ENCODE peak calls at places on chromosomes 5 and 9, in five cellular contexts. One of them, this sample, is unnamed.

GRCh38 chr9:104091708-104092107 is 2.4 kb upstream of the SMC2 start:
- DNase-seq in neuronal stem cell: no peak
- DNase-seq in trophoblast cell: no peak
- DNase-seq in mesenchymal stem cell: peak; percentile 8
- DNase-seq in H1: no peak
- DNase-seq in this sample: no peak

GRCh38 chr5:168413062-168413461 is 73.2 kb upstream of the RARS1 start:
- DNase-seq in neuronal stem cell: no peak
- DNase-seq in trophoblast cell: no peak
- DNase-seq in mesenchymal stem cell: no peak
- DNase-seq in H1: no peak
- DNase-seq in this sample: no peak

GRCh38 chr5:1488882-1489680 is 34.7 kb downstream of the LPCAT1 start:
- DNase-seq in neuronal stem cell: no peak
- DNase-seq in trophoblast cell: no peak
- DNase-seq in mesenchymal stem cell: peak; percentile 26
- DNase-seq in H1: no peak
- DNase-seq in this sample: no peak

GRCh38 chr5:138641547-138642298 is 66.5 kb upstream of the HSPA9 start:
- DNase-seq in neuronal stem cell: peak; percentile 85
- DNase-seq in trophoblast cell: peak; percentile 70
- DNase-seq in mesenchymal stem cell: peak; percentile 69
- DNase-seq in H1: peak; percentile 98
- DNase-seq in this sample: peak; percentile 86

GRCh38 chr5:142602720-142603245 is 83.1 kb downstream of the FGF1 start:
- DNase-seq in neuronal stem cell: no peak
- DNase-seq in trophoblast cell: no peak
- DNase-seq in mesenchymal stem cell: no peak
- DNase-seq in H1: no peak
- DNase-seq in this sample: no peak

GRCh38 chr9:121651295-121652036 is at the start of gene DAB2IP:
- DNase-seq in neuronal stem cell: peak; percentile 88
- DNase-seq in trophoblast cell: no peak
- DNase-seq in mesenchymal stem cell: peak; percentile 42
- DNase-seq in H1: peak; percentile 90
- DNase-seq in this sample: peak; percentile 73

GRCh38 chr5:35963381-35963843 is 25.0 kb upstream of the CAPSL start:
- DNase-seq in neuronal stem cell: no peak
- DNase-seq in trophoblast cell: no peak
- DNase-seq in mesenchymal stem cell: peak; percentile 8
- DNase-seq in H1: peak; percentile 75
- DNase-seq in this sample: peak; percentile 69

GRCh38 chr9:38681747-38682227 is 38.1 kb downstream of the FAM240B start:
- DNase-seq in neuronal stem cell: no peak
- DNase-seq in trophoblast cell: peak; percentile 43
- DNase-seq in mesenchymal stem cell: peak; percentile 74
- DNase-seq in H1: no peak
- DNase-seq in this sample: no peak

GRCh38 chr5:17966636-17967402 is 332.6 kb downstream of the TAF11L14 start:
- DNase-seq in neuronal stem cell: no peak
- DNase-seq in trophoblast cell: no peak
- DNase-seq in mesenchymal stem cell: no peak
- DNase-seq in H1: no peak
- DNase-seq in this sample: no peak

GRCh38 chr5:169979871-169980270 is 424 bp downstream of the INSYN2B start:
- DNase-seq in neuronal stem cell: peak; percentile 17
- DNase-seq in trophoblast cell: no peak
- DNase-seq in mesenchymal stem cell: no peak
- DNase-seq in H1: no peak
- DNase-seq in this sample: no peak

GRCh38 chr5:10233505-10233904 is 16.2 kb downstream of the ATPSCKMT start:
- DNase-seq in neuronal stem cell: peak; percentile 5
- DNase-seq in trophoblast cell: no peak
- DNase-seq in mesenchymal stem cell: peak; percentile 64
- DNase-seq in H1: no peak
- DNase-seq in this sample: no peak

GRCh38 chr9:82764270-82764669 is 298.7 kb downstream of the RASEF start:
- DNase-seq in neuronal stem cell: no peak
- DNase-seq in trophoblast cell: no peak
- DNase-seq in mesenchymal stem cell: no peak
- DNase-seq in H1: no peak
- DNase-seq in this sample: no peak

GRCh38 chr5:137320056-137321045 is 178.8 kb downstream of the SPOCK1 start:
- DNase-seq in neuronal stem cell: peak; percentile 70
- DNase-seq in trophoblast cell: peak; percentile 40
- DNase-seq in mesenchymal stem cell: peak; percentile 57
- DNase-seq in H1: peak; percentile 71
- DNase-seq in this sample: peak; percentile 67

GRCh38 chr5:108696951-108697715 is 50.6 kb upstream of the FER start:
- DNase-seq in neuronal stem cell: no peak
- DNase-seq in trophoblast cell: no peak
- DNase-seq in mesenchymal stem cell: no peak
- DNase-seq in H1: no peak
- DNase-seq in this sample: no peak

GRCh38 chr9:89714316-89714715 is 109.5 kb downstream of the GADD45G start:
- DNase-seq in neuronal stem cell: no peak
- DNase-seq in trophoblast cell: no peak
- DNase-seq in mesenchymal stem cell: peak; percentile 61
- DNase-seq in H1: no peak
- DNase-seq in this sample: no peak

GRCh38 chr5:115661156-115661555 is 35.3 kb upstream of the TMED7 start:
- DNase-seq in neuronal stem cell: no peak
- DNase-seq in trophoblast cell: no peak
- DNase-seq in mesenchymal stem cell: no peak
- DNase-seq in H1: no peak
- DNase-seq in this sample: no peak

GRCh38 chr5:137036630-137037029 is 462.5 kb downstream of the SPOCK1 start:
- DNase-seq in neuronal stem cell: peak; percentile 12
- DNase-seq in trophoblast cell: no peak
- DNase-seq in mesenchymal stem cell: no peak
- DNase-seq in H1: no peak
- DNase-seq in this sample: peak; percentile 83

GRCh38 chr9:119938871-119939270 is 569.6 kb upstream of the BRINP1 start:
- DNase-seq in neuronal stem cell: no peak
- DNase-seq in trophoblast cell: no peak
- DNase-seq in mesenchymal stem cell: no peak
- DNase-seq in H1: no peak
- DNase-seq in this sample: no peak

GRCh38 chr9:29319727-29320513 is 1746.6 kb upstream of the C9orf72 start:
- DNase-seq in neuronal stem cell: no peak
- DNase-seq in trophoblast cell: no peak
- DNase-seq in mesenchymal stem cell: peak; percentile 30
- DNase-seq in H1: no peak
- DNase-seq in this sample: no peak

GRCh38 chr9:34541540-34541939 is 18.8 kb upstream of the ENHO start:
- DNase-seq in neuronal stem cell: no peak
- DNase-seq in trophoblast cell: no peak
- DNase-seq in mesenchymal stem cell: no peak
- DNase-seq in H1: peak; percentile 24
- DNase-seq in this sample: no peak

GRCh38 chr9:76526026-76526425 is 67.0 kb downstream of the GCNT1 start:
- DNase-seq in neuronal stem cell: no peak
- DNase-seq in trophoblast cell: no peak
- DNase-seq in mesenchymal stem cell: no peak
- DNase-seq in H1: no peak
- DNase-seq in this sample: no peak

GRCh38 chr9:88661759-88662158 is 126.8 kb downstream of the NXNL2 start:
- DNase-seq in neuronal stem cell: no peak
- DNase-seq in trophoblast cell: no peak
- DNase-seq in mesenchymal stem cell: no peak
- DNase-seq in H1: no peak
- DNase-seq in this sample: no peak

GRCh38 chr9:93108301-93109041 is 12.5 kb downstream of the CARD19 start:
- DNase-seq in neuronal stem cell: no peak
- DNase-seq in trophoblast cell: no peak
- DNase-seq in mesenchymal stem cell: no peak
- DNase-seq in H1: no peak
- DNase-seq in this sample: no peak

GRCh38 chr5:91443028-91443427 is 59.9 kb upstream of the ARRDC3 start:
- DNase-seq in neuronal stem cell: no peak
- DNase-seq in trophoblast cell: peak; percentile 45
- DNase-seq in mesenchymal stem cell: peak; percentile 24
- DNase-seq in H1: no peak
- DNase-seq in this sample: no peak

GRCh38 chr5:6135977-6136376 is 242.4 kb downstream of the MED10 start:
- DNase-seq in neuronal stem cell: no peak
- DNase-seq in trophoblast cell: no peak
- DNase-seq in mesenchymal stem cell: no peak
- DNase-seq in H1: no peak
- DNase-seq in this sample: no peak

GRCh38 chr5:159854916-159855315 is 61.4 kb upstream of the ADRA1B start:
- DNase-seq in neuronal stem cell: no peak
- DNase-seq in trophoblast cell: no peak
- DNase-seq in mesenchymal stem cell: no peak
- DNase-seq in H1: no peak
- DNase-seq in this sample: no peak

GRCh38 chr9:120344230-120344629 is 235.7 kb downstream of the CDK5RAP2 start:
- DNase-seq in neuronal stem cell: no peak
- DNase-seq in trophoblast cell: peak; percentile 28
- DNase-seq in mesenchymal stem cell: peak; percentile 52
- DNase-seq in H1: no peak
- DNase-seq in this sample: no peak

GRCh38 chr5:179187229-179187678 is 127.1 kb downstream of the ZNF354C start:
- DNase-seq in neuronal stem cell: no peak
- DNase-seq in trophoblast cell: no peak
- DNase-seq in mesenchymal stem cell: peak; percentile 12
- DNase-seq in H1: no peak
- DNase-seq in this sample: peak; percentile 69

GRCh38 chr5:135147294-135148090 is 113.5 kb upstream of the PITX1 start:
- DNase-seq in neuronal stem cell: no peak
- DNase-seq in trophoblast cell: peak; percentile 48
- DNase-seq in mesenchymal stem cell: no peak
- DNase-seq in H1: no peak
- DNase-seq in this sample: no peak

GRCh38 chr5:160894-161540 is 30.3 kb upstream of the LRRC14B start:
- DNase-seq in neuronal stem cell: no peak
- DNase-seq in trophoblast cell: no peak
- DNase-seq in mesenchymal stem cell: no peak
- DNase-seq in H1: no peak
- DNase-seq in this sample: peak; percentile 7

GRCh38 chr9:1870915-1871314 is 144.2 kb upstream of the SMARCA2 start:
- DNase-seq in neuronal stem cell: no peak
- DNase-seq in trophoblast cell: no peak
- DNase-seq in mesenchymal stem cell: no peak
- DNase-seq in H1: no peak
- DNase-seq in this sample: no peak

GRCh38 chr5:142432369-142432863 is 107.6 kb upstream of the SPRY4 start:
- DNase-seq in neuronal stem cell: no peak
- DNase-seq in trophoblast cell: no peak
- DNase-seq in mesenchymal stem cell: no peak
- DNase-seq in H1: no peak
- DNase-seq in this sample: no peak

GRCh38 chr5:138241688-138242547 is 28.8 kb upstream of the CDC23 start:
- DNase-seq in neuronal stem cell: peak; percentile 39
- DNase-seq in trophoblast cell: no peak
- DNase-seq in mesenchymal stem cell: peak; percentile 12
- DNase-seq in H1: peak; percentile 70
- DNase-seq in this sample: peak; percentile 57

GRCh38 chr5:73448451-73449136 is at the start of gene FOXD1:
- DNase-seq in neuronal stem cell: no peak
- DNase-seq in trophoblast cell: peak; percentile 55
- DNase-seq in mesenchymal stem cell: peak; percentile 94
- DNase-seq in H1: peak; percentile 88
- DNase-seq in this sample: peak; percentile 93

GRCh38 chr5:154542581-154542980 is 64.6 kb upstream of the HAND1 start:
- DNase-seq in neuronal stem cell: no peak
- DNase-seq in trophoblast cell: no peak
- DNase-seq in mesenchymal stem cell: no peak
- DNase-seq in H1: no peak
- DNase-seq in this sample: no peak
- H2AK5ac ChIP-seq in neuronal stem cell: no peak overlapping the region
- H2AK5ac ChIP-seq in trophoblast cell: no peak overlapping the region
- H2AK5ac ChIP-seq in mesenchymal stem cell: no peak overlapping the region
- H2AK5ac ChIP-seq in H1: no peak overlapping the region
- H2AK5ac ChIP-seq in this sample: no peak overlapping the region

DNA sequence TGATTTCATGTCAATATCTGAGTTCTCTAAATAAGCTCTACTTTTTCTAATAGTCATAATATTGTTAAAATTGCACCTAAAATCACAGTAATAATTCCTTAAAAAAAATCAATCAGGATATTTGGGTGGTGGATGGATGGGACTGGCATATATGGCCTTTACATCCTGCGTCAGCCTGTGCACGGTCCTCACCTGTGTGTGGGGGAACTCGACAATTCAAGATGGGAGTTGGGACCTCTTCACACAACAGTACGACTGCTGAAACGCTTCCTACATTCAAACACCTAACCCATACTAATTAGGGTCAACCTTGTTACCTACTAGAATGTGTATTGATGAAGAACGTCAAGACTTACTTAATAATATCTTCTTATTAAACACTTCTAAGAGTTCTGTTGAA is 90.5 kb downstream of the OSMR start:
- DNase-seq in neuronal stem cell: no peak
- DNase-seq in trophoblast cell: no peak
- DNase-seq in mesenchymal stem cell: no peak
- DNase-seq in H1: no peak
- DNase-seq in this sample: no peak
- H2BK12ac ChIP-seq in neuronal stem cell: no peak overlapping the region
- H2BK12ac ChIP-seq in trophoblast cell: no peak overlapping the region
- H2BK12ac ChIP-seq in mesenchymal stem cell: no peak overlapping the region
- H2BK12ac ChIP-seq in H1: no peak overlapping the region
- H2BK12ac ChIP-seq in this sample: no peak overlapping the region

DNA sequence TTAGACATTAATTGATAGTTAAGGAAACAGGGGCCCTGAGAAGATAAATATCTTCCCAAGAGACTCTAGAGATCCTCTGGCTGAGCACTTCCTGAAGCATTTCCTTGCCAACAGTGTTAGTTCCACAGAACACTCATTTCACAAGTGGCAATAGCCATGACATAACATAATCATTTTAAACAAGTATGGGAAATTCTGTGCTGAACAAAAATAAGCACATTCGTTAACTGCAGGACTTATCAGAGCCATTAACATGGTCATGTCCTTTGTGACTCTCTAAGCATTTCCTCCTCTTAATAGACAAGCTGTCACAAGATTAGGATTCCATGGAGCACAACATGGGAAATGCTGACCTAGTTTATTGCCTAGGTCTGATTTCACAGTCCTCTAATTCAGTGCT is 184.9 kb downstream of the SNX18 start:
- DNase-seq in neuronal stem cell: no peak
- DNase-seq in trophoblast cell: no peak
- DNase-seq in mesenchymal stem cell: peak; percentile 62
- DNase-seq in H1: no peak
- DNase-seq in this sample: no peak
- H2AK5ac ChIP-seq in neuronal stem cell: no peak overlapping the region
- H2AK5ac ChIP-seq in trophoblast cell: no peak overlapping the region
- H2AK5ac ChIP-seq in mesenchymal stem cell: no peak overlapping the region
- H2AK5ac ChIP-seq in H1: no peak overlapping the region
- H2AK5ac ChIP-seq in this sample: no peak overlapping the region

DNA sequence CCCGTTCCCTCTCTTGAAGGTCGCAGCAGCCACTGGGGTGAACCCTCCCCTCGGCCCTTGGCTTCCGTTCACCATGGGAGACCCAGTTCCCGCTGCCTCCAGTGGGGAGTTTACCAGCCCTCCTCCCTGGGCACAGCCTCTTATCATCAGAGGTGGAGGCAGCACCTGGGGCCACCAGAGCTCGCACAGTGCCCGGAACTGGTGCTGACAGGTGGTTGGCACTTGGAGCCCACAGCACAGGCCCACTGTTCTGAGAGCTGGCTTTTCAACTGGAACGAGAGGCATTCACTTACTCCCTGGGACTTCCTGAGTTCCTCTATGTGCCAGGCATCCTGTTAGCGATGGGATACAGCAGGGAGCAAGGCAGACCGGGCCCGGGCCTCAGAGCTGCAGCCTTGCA is 106.8 kb upstream of the FCN2 start:
- DNase-seq in neuronal stem cell: no peak
- DNase-seq in trophoblast cell: no peak
- DNase-seq in mesenchymal stem cell: no peak
- DNase-seq in H1: no peak
- DNase-seq in this sample: no peak
- H2BK12ac ChIP-seq in neuronal stem cell: no peak overlapping the region
- H2BK12ac ChIP-seq in trophoblast cell: no peak overlapping the region
- H2BK12ac ChIP-seq in mesenchymal stem cell: no peak overlapping the region
- H2BK12ac ChIP-seq in H1: no peak overlapping the region
- H2BK12ac ChIP-seq in this sample: no peak overlapping the region

This sample was measured in H9.